ENCODE peak calls at places on chromosomes 16 and 17, in six cellular contexts. One of them, this sample, is unnamed.

GRCh38 chr16:89700649-89701424 is 668 bp downstream of the SPATA2L start:
- DNase-seq in GM23248: peak; percentile 82
- DNase-seq in PC-9: peak; percentile 66
- DNase-seq in mesendoderm: peak; percentile 83
- DNase-seq in A549: peak; percentile 60
- DNase-seq in neural progenitor cell: peak; percentile 87
- DNase-seq in this sample: peak; percentile 74

GRCh38 chr16:47316686-47317085 is 144.2 kb downstream of the ITFG1 start:
- DNase-seq in GM23248: no peak
- DNase-seq in PC-9: no peak
- DNase-seq in mesendoderm: no peak
- DNase-seq in A549: no peak
- DNase-seq in neural progenitor cell: no peak
- DNase-seq in this sample: no peak

GRCh38 chr16:425740-426114 is 278 bp downstream of the RAB11FIP3 start:
- DNase-seq in GM23248: peak; percentile 59
- DNase-seq in PC-9: no peak
- DNase-seq in mesendoderm: no peak
- DNase-seq in A549: no peak
- DNase-seq in neural progenitor cell: peak; percentile 73
- DNase-seq in this sample: no peak

GRCh38 chr16:48321307-48322036 is 63.7 kb downstream of the SIAH1 start:
- DNase-seq in GM23248: peak; percentile 81
- DNase-seq in PC-9: no peak
- DNase-seq in mesendoderm: no peak
- DNase-seq in A549: no peak
- DNase-seq in neural progenitor cell: no peak
- DNase-seq in this sample: no peak

GRCh38 chr17:56909742-56910508 is 3.9 kb downstream of the TRIM25 start:
- DNase-seq in GM23248: peak; percentile 11
- DNase-seq in PC-9: no peak
- DNase-seq in mesendoderm: no peak
- DNase-seq in A549: no peak
- DNase-seq in neural progenitor cell: no peak
- DNase-seq in this sample: no peak

GRCh38 chr17:17186051-17186450 is 20.1 kb downstream of the PLD6 start:
- DNase-seq in GM23248: peak; percentile 28
- DNase-seq in PC-9: peak; percentile 55
- DNase-seq in mesendoderm: peak; percentile 58
- DNase-seq in A549: no peak
- DNase-seq in neural progenitor cell: no peak
- DNase-seq in this sample: no peak

GRCh38 chr16:75695708-75696107 is 5.6 kb downstream of the DUXB start:
- DNase-seq in GM23248: no peak
- DNase-seq in PC-9: no peak
- DNase-seq in mesendoderm: peak; percentile 44
- DNase-seq in A549: peak; percentile 18
- DNase-seq in neural progenitor cell: peak; percentile 23
- DNase-seq in this sample: peak; percentile 35

GRCh38 chr17:46212634-46213435 is 19.6 kb upstream of the KANSL1 start:
- DNase-seq in GM23248: peak; percentile 93
- DNase-seq in PC-9: peak; percentile 22
- DNase-seq in mesendoderm: peak; percentile 91
- DNase-seq in A549: peak; percentile 95
- DNase-seq in neural progenitor cell: peak; percentile 81
- DNase-seq in this sample: peak; percentile 77

GRCh38 chr16:69917739-69918138 is 33.4 kb upstream of the CLEC18A start:
- DNase-seq in GM23248: peak; percentile 96
- DNase-seq in PC-9: peak; percentile 82
- DNase-seq in mesendoderm: peak; percentile 97
- DNase-seq in A549: peak; percentile 71
- DNase-seq in neural progenitor cell: peak; percentile 76
- DNase-seq in this sample: no peak

GRCh38 chr17:49703557-49704277 is 4.0 kb downstream of the SLC35B1 start:
- DNase-seq in GM23248: peak; percentile 73
- DNase-seq in PC-9: peak; percentile 16
- DNase-seq in mesendoderm: peak; percentile 77
- DNase-seq in A549: peak; percentile 72
- DNase-seq in neural progenitor cell: peak; percentile 79
- DNase-seq in this sample: no peak

GRCh38 chr17:39623356-39623950 is 3.3 kb upstream of the PPP1R1B start:
- DNase-seq in GM23248: peak; percentile 74
- DNase-seq in PC-9: peak; percentile 79
- DNase-seq in mesendoderm: peak; percentile 66
- DNase-seq in A549: peak; percentile 91
- DNase-seq in neural progenitor cell: peak; percentile 78
- DNase-seq in this sample: peak; percentile 89

GRCh38 chr17:69474171-69474831 is 59.8 kb downstream of the MAP2K6 start:
- DNase-seq in GM23248: peak; percentile 64
- DNase-seq in PC-9: no peak
- DNase-seq in mesendoderm: no peak
- DNase-seq in A549: no peak
- DNase-seq in neural progenitor cell: peak; percentile 58
- DNase-seq in this sample: no peak

GRCh38 chr16:64292953-64293352 is 828.9 kb downstream of the CDH11 start:
- DNase-seq in GM23248: no peak
- DNase-seq in PC-9: no peak
- DNase-seq in mesendoderm: no peak
- DNase-seq in A549: no peak
- DNase-seq in neural progenitor cell: no peak
- DNase-seq in this sample: no peak

GRCh38 chr16:26740771-26741170 is 326.0 kb upstream of the C16orf82 start:
- DNase-seq in GM23248: no peak
- DNase-seq in PC-9: no peak
- DNase-seq in mesendoderm: no peak
- DNase-seq in A549: no peak
- DNase-seq in neural progenitor cell: no peak
- DNase-seq in this sample: no peak

GRCh38 chr16:69003500-69003899 is 102.0 kb upstream of the HAS3 start:
- DNase-seq in GM23248: no peak
- DNase-seq in PC-9: no peak
- DNase-seq in mesendoderm: peak; percentile 58
- DNase-seq in A549: no peak
- DNase-seq in neural progenitor cell: peak; percentile 35
- DNase-seq in this sample: no peak

GRCh38 chr16:48507346-48507745 is 102.6 kb downstream of the N4BP1 start:
- DNase-seq in GM23248: no peak
- DNase-seq in PC-9: no peak
- DNase-seq in mesendoderm: no peak
- DNase-seq in A549: no peak
- DNase-seq in neural progenitor cell: no peak
- DNase-seq in this sample: no peak

GRCh38 chr16:48511071-48511540 is 98.9 kb downstream of the N4BP1 start:
- DNase-seq in GM23248: peak; percentile 84
- DNase-seq in PC-9: no peak
- DNase-seq in mesendoderm: peak; percentile 77
- DNase-seq in A549: no peak
- DNase-seq in neural progenitor cell: peak; percentile 25
- DNase-seq in this sample: no peak

GRCh38 chr16:65061935-65062334 is 59.9 kb downstream of the CDH11 start:
- DNase-seq in GM23248: peak; percentile 33
- DNase-seq in PC-9: no peak
- DNase-seq in mesendoderm: no peak
- DNase-seq in A549: no peak
- DNase-seq in neural progenitor cell: no peak
- DNase-seq in this sample: no peak

GRCh38 chr16:30874821-30875717 is 18.8 kb downstream of the BCL7C start:
- DNase-seq in GM23248: peak; percentile 96
- DNase-seq in PC-9: peak; percentile 94
- DNase-seq in mesendoderm: peak; percentile 95
- DNase-seq in A549: peak; percentile 82
- DNase-seq in neural progenitor cell: peak; percentile 97
- DNase-seq in this sample: peak; percentile 93

GRCh38 chr17:76053230-76054111 is 18.8 kb downstream of the SRP68 start:
- DNase-seq in GM23248: peak; percentile 71
- DNase-seq in PC-9: peak; percentile 56
- DNase-seq in mesendoderm: no peak
- DNase-seq in A549: peak; percentile 27
- DNase-seq in neural progenitor cell: no peak
- DNase-seq in this sample: no peak

GRCh38 chr17:77318491-77319210 is 177.9 kb downstream of the SEC14L1 start:
- DNase-seq in GM23248: peak; percentile 76
- DNase-seq in PC-9: no peak
- DNase-seq in mesendoderm: peak; percentile 37
- DNase-seq in A549: no peak
- DNase-seq in neural progenitor cell: no peak
- DNase-seq in this sample: peak; percentile 24

GRCh38 chr17:69858460-69858859 is 216.6 kb upstream of the KCNJ16 start:
- DNase-seq in GM23248: peak; percentile 29
- DNase-seq in PC-9: no peak
- DNase-seq in mesendoderm: no peak
- DNase-seq in A549: no peak
- DNase-seq in neural progenitor cell: no peak
- DNase-seq in this sample: no peak

GRCh38 chr16:77299395-77299794 is 100.2 kb downstream of the SYCE1L start:
- DNase-seq in GM23248: no peak
- DNase-seq in PC-9: no peak
- DNase-seq in mesendoderm: no peak
- DNase-seq in A549: no peak
- DNase-seq in neural progenitor cell: no peak
- DNase-seq in this sample: no peak

GRCh38 chr16:55856950-55857349 is 18.2 kb downstream of the CES5A start:
- DNase-seq in GM23248: no peak
- DNase-seq in PC-9: no peak
- DNase-seq in mesendoderm: no peak
- DNase-seq in A549: no peak
- DNase-seq in neural progenitor cell: no peak
- DNase-seq in this sample: no peak

GRCh38 chr17:7712111-7712771 is 5.3 kb upstream of the DNAH2 start:
- DNase-seq in GM23248: peak; percentile 26
- DNase-seq in PC-9: no peak
- DNase-seq in mesendoderm: peak; percentile 36
- DNase-seq in A549: no peak
- DNase-seq in neural progenitor cell: peak; percentile 77
- DNase-seq in this sample: peak; percentile 70

GRCh38 chr17:82780195-82780594 is 28.3 kb downstream of the TBCD start:
- DNase-seq in GM23248: no peak
- DNase-seq in PC-9: no peak
- DNase-seq in mesendoderm: no peak
- DNase-seq in A549: no peak
- DNase-seq in neural progenitor cell: no peak
- DNase-seq in this sample: no peak

GRCh38 chr17:82772026-82772425 is 20.2 kb downstream of the TBCD start:
- DNase-seq in GM23248: peak; percentile 83
- DNase-seq in PC-9: no peak
- DNase-seq in mesendoderm: no peak
- DNase-seq in A549: peak; percentile 54
- DNase-seq in neural progenitor cell: no peak
- DNase-seq in this sample: no peak

GRCh38 chr17:82776454-82776853 is 24.6 kb downstream of the TBCD start:
- DNase-seq in GM23248: no peak
- DNase-seq in PC-9: no peak
- DNase-seq in mesendoderm: no peak
- DNase-seq in A549: no peak
- DNase-seq in neural progenitor cell: no peak
- DNase-seq in this sample: no peak

GRCh38 chr17:82779541-82779940 is 27.7 kb downstream of the TBCD start:
- DNase-seq in GM23248: no peak
- DNase-seq in PC-9: no peak
- DNase-seq in mesendoderm: no peak
- DNase-seq in A549: no peak
- DNase-seq in neural progenitor cell: no peak
- DNase-seq in this sample: no peak

GRCh38 chr17:82775033-82775823 is 23.4 kb downstream of the TBCD start:
- DNase-seq in GM23248: peak; percentile 66
- DNase-seq in PC-9: peak; percentile 64
- DNase-seq in mesendoderm: peak; percentile 70
- DNase-seq in A549: peak; percentile 95
- DNase-seq in neural progenitor cell: peak; percentile 74
- DNase-seq in this sample: peak; percentile 41
- H3K4me2 ChIP-seq in GM23248: peak overlapping the region; percentile 78
- H3K4me2 ChIP-seq in PC-9: no peak overlapping the region
- H3K4me2 ChIP-seq in mesendoderm: no peak overlapping the region
- H3K4me2 ChIP-seq in A549: peak overlapping the region; percentile 52
- H3K4me2 ChIP-seq in neural progenitor cell: no peak overlapping the region
- H3K4me2 ChIP-seq in this sample: no peak overlapping the region

DNA sequence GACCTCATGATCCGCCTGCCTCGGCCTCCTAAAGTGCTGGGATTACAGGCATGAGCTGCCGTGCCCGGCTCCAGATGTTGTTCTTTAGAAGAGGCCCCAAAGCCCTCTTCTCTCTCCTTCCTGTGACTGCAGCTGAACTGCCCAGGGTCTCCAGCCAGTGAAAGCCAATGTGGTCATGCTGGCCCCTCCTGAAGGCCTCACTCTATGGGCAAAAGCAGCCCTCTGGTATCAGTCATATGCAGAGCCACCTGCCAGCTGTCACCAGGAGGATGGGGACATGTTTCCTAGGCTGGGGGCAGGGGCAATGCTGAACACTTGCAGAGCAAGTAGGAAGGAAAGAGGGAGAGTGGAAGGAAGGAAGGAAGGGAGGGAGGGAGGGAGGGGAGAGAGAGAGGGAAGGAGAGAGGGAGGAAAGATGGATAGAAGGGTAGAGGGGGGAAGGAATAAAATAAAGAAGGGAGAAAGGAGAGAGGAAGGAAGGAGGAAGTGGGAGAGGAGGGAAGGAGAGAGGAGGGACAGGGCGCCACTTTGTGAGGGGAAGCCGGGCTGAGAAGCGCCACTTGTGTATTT is 36.0 kb downstream of the SOCS3 start:
- DNase-seq in GM23248: no peak
- DNase-seq in PC-9: no peak
- DNase-seq in mesendoderm: no peak
- DNase-seq in A549: no peak
- DNase-seq in neural progenitor cell: no peak
- DNase-seq in this sample: peak; percentile 71
- H3K4me2 ChIP-seq in GM23248: peak overlapping the region; percentile 56
- H3K4me2 ChIP-seq in PC-9: no peak overlapping the region
- H3K4me2 ChIP-seq in mesendoderm: no peak overlapping the region
- H3K4me2 ChIP-seq in A549: peak overlapping the region; percentile 25
- H3K4me2 ChIP-seq in neural progenitor cell: peak overlapping the region; percentile 29
- H3K4me2 ChIP-seq in this sample: peak overlapping the region; percentile 60

GRCh38 chr16:56888806-56889205 is 23.8 kb downstream of the SLC12A3 start:
- DNase-seq in GM23248: no peak
- DNase-seq in PC-9: no peak
- DNase-seq in mesendoderm: no peak
- DNase-seq in A549: no peak
- DNase-seq in neural progenitor cell: no peak
- DNase-seq in this sample: no peak
- H3K4me2 ChIP-seq in GM23248: no peak overlapping the region
- H3K4me2 ChIP-seq in PC-9: no peak overlapping the region
- H3K4me2 ChIP-seq in mesendoderm: no peak overlapping the region
- H3K4me2 ChIP-seq in A549: no peak overlapping the region
- H3K4me2 ChIP-seq in neural progenitor cell: no peak overlapping the region
- H3K4me2 ChIP-seq in this sample: no peak overlapping the region

DNA sequence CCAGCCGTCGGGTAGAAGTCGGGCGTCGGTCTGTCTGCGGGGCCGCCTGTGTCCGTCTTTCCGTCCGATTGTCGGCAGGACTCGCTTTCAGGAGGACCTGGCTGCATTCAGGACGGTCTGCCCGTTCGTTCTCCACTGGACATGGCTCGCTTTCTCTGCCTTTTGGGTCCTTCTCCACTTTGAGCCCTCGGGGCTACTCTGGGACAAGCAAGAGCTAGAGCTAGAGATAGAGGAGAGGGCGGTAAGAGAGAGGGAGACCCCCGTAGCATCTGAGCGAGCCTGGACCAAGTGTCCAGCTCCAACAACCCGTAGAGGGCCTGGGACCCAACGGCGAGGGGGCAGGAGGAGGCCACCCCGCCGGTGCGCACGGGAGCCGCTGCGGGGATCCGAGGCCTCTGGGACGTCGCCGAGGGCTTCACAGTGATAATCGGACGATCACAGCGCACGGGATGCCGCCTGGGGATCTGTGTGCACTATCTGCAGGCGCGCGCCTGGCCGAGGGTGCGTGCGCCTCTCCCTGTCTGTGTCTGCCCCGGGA is 4.5 kb downstream of the TBX4 start:
- DNase-seq in GM23248: peak; percentile 36
- DNase-seq in PC-9: no peak
- DNase-seq in mesendoderm: no peak
- DNase-seq in A549: no peak
- DNase-seq in neural progenitor cell: peak; percentile 52
- DNase-seq in this sample: no peak
- H3K4me2 ChIP-seq in GM23248: no peak overlapping the region
- H3K4me2 ChIP-seq in PC-9: no peak overlapping the region
- H3K4me2 ChIP-seq in mesendoderm: no peak overlapping the region
- H3K4me2 ChIP-seq in A549: no peak overlapping the region
- H3K4me2 ChIP-seq in neural progenitor cell: peak overlapping the region; percentile 61
- H3K4me2 ChIP-seq in this sample: no peak overlapping the region

This sample was measured in SK-N-SH.